ENCODE peak calls at places on chromosomes 12 and 14, in six cellular contexts. One of them, this sample, is unnamed. For H3K27me3, the result is how much of the 10 kb centered on the place peaks cover.

GRCh38 chr12:101277443-101277842 is 2.5 kb upstream of the UTP20 start:
- DNase-seq in mammary epithelial cell: no peak
- DNase-seq in ovary: no peak
- DNase-seq in CD8-positive, alpha-beta T cell: no peak
- DNase-seq in astrocyte: no peak
- DNase-seq in IMR-90: no peak
- DNase-seq in this sample: no peak

GRCh38 chr12:46985816-46986215 is 93.6 kb upstream of the PCED1B start:
- DNase-seq in mammary epithelial cell: no peak
- DNase-seq in astrocyte: no peak
- DNase-seq in ovary: no peak
- DNase-seq in IMR-90: no peak
- DNase-seq in CD8-positive, alpha-beta T cell: no peak
- DNase-seq in this sample: no peak

GRCh38 chr12:98901189-98901588 is 256.1 kb downstream of the APAF1 start:
- DNase-seq in IMR-90: no peak
- DNase-seq in astrocyte: no peak
- DNase-seq in CD8-positive, alpha-beta T cell: no peak
- DNase-seq in ovary: no peak
- DNase-seq in mammary epithelial cell: no peak
- DNase-seq in this sample: no peak

GRCh38 chr12:113062502-113063395 is 6.2 kb downstream of the DTX1 start:
- DNase-seq in ovary: no peak
- DNase-seq in mammary epithelial cell: no peak
- DNase-seq in astrocyte: no peak
- DNase-seq in CD8-positive, alpha-beta T cell: no peak
- DNase-seq in IMR-90: no peak
- DNase-seq in this sample: no peak

GRCh38 chr12:10214131-10214876 is 1.6 kb downstream of the GABARAPL1 start:
- DNase-seq in astrocyte: peak
- DNase-seq in IMR-90: peak
- DNase-seq in CD8-positive, alpha-beta T cell: no peak
- DNase-seq in mammary epithelial cell: peak
- DNase-seq in ovary: no peak
- DNase-seq in this sample: no peak

GRCh38 chr12:42474391-42474790 is 115.2 kb downstream of the PRICKLE1 start:
- DNase-seq in CD8-positive, alpha-beta T cell: no peak
- DNase-seq in ovary: no peak
- DNase-seq in mammary epithelial cell: peak
- DNase-seq in IMR-90: peak
- DNase-seq in astrocyte: peak
- DNase-seq in this sample: no peak

GRCh38 chr12:5587701-5588100 is 155.8 kb downstream of the NTF3 start:
- DNase-seq in mammary epithelial cell: no peak
- DNase-seq in CD8-positive, alpha-beta T cell: no peak
- DNase-seq in ovary: no peak
- DNase-seq in IMR-90: no peak
- DNase-seq in astrocyte: no peak
- DNase-seq in this sample: no peak

GRCh38 chr12:79555006-79555925 is 135.5 kb downstream of the PAWR start:
- DNase-seq in ovary: no peak
- DNase-seq in mammary epithelial cell: peak
- DNase-seq in IMR-90: peak
- DNase-seq in CD8-positive, alpha-beta T cell: no peak
- DNase-seq in astrocyte: peak
- DNase-seq in this sample: no peak

GRCh38 chr12:49089831-49090773 is 4.5 kb downstream of the DHH start:
- DNase-seq in astrocyte: peak
- DNase-seq in CD8-positive, alpha-beta T cell: no peak
- DNase-seq in IMR-90: peak
- DNase-seq in mammary epithelial cell: peak
- DNase-seq in ovary: no peak
- DNase-seq in this sample: no peak
- H3K27me3 ChIP-seq in astrocyte: half or more
- H3K27me3 ChIP-seq in CD8-positive, alpha-beta T cell: half or more
- H3K27me3 ChIP-seq in IMR-90: under half
- H3K27me3 ChIP-seq in mammary epithelial cell: under half
- H3K27me3 ChIP-seq in ovary: under half
- H3K27me3 ChIP-seq in this sample: under half

DNA sequence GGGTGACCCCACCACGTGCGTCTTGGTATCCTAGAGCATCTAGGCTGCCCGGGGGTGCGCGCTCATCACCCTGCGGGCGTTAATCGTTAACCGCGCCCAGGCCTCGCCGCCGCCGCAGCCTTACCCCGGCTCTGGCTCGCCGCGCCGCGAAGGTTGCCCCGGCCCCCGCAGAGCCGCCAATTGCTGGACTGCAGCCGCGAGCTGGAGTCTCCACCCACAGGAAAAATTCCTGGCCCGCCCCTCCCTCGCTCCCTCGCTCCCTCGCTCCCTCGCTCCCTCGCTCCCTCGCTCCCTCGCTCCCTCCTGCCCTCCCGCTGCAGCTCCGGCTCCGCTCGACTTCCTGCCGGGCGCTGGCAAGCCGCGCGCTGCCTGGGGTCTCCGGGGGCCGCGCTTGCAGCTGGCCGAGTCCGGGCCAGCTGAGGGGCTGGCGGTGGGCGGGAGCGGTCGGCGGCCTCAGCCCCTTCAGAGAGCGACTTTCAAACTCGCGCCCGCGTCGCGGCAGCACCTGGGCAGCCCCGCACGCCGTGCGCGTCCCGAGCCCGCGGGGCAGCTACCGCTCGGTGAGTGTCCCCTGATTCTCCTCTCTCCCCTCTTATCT is at the start of gene PLEKHG3:
- DNase-seq in CD8-positive, alpha-beta T cell: no peak
- DNase-seq in IMR-90: peak
- DNase-seq in mammary epithelial cell: peak
- DNase-seq in astrocyte: peak
- DNase-seq in ovary: peak
- DNase-seq in this sample: no peak
- H3K27ac ChIP-seq in CD8-positive, alpha-beta T cell: no peak
- H3K27ac ChIP-seq in IMR-90: peak
- H3K27ac ChIP-seq in mammary epithelial cell: peak
- H3K27ac ChIP-seq in astrocyte: peak
- H3K27ac ChIP-seq in ovary: peak
- H3K27ac ChIP-seq in this sample: no peak

GRCh38 chr14:75431011-75431410 is 3.2 kb downstream of the JDP2 start:
- DNase-seq in CD8-positive, alpha-beta T cell: no peak
- DNase-seq in ovary: no peak
- DNase-seq in astrocyte: no peak
- DNase-seq in IMR-90: no peak
- DNase-seq in mammary epithelial cell: no peak
- DNase-seq in this sample: no peak

GRCh38 chr14:75428230-75429104 is 645 bp downstream of the JDP2 start:
- DNase-seq in CD8-positive, alpha-beta T cell: no peak
- DNase-seq in ovary: peak
- DNase-seq in IMR-90: no peak
- DNase-seq in mammary epithelial cell: peak
- DNase-seq in astrocyte: no peak
- DNase-seq in this sample: peak

GRCh38 chr14:75430526-75430925 is 2.7 kb downstream of the JDP2 start:
- DNase-seq in mammary epithelial cell: no peak
- DNase-seq in IMR-90: peak
- DNase-seq in astrocyte: peak
- DNase-seq in CD8-positive, alpha-beta T cell: no peak
- DNase-seq in ovary: peak
- DNase-seq in this sample: no peak

GRCh38 chr14:75429562-75429961 is 1.7 kb downstream of the JDP2 start:
- DNase-seq in CD8-positive, alpha-beta T cell: no peak
- DNase-seq in IMR-90: no peak
- DNase-seq in astrocyte: no peak
- DNase-seq in ovary: no peak
- DNase-seq in mammary epithelial cell: no peak
- DNase-seq in this sample: no peak

DNA sequence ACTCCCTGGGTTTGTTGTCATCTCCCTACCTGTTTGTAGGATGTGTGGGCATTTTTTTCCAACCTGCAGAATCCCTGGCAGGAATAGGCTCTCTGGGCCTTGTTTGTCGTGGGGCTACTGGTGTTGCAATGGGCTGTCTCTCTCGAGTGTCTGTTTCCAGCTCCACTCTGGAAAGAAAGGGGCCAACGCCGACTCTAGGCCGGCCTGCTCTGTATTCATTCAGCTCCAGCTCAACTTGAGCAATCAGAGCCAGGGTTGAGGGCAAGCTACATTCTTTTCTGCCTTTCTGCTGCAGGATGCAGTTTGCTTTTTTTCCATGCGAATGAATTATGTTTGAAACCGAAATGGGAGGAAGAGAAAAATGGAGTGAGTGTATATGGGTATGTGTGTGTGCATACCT is 2.3 kb downstream of the JDP2 start:
- DNase-seq in CD8-positive, alpha-beta T cell: no peak
- DNase-seq in astrocyte: no peak
- DNase-seq in IMR-90: peak
- DNase-seq in ovary: no peak
- DNase-seq in mammary epithelial cell: no peak
- DNase-seq in this sample: no peak
- H3K4me3 ChIP-seq in CD8-positive, alpha-beta T cell: no peak
- H3K4me3 ChIP-seq in astrocyte: no peak
- H3K4me3 ChIP-seq in IMR-90: peak
- H3K4me3 ChIP-seq in ovary: no peak
- H3K4me3 ChIP-seq in mammary epithelial cell: no peak
- H3K4me3 ChIP-seq in this sample: no peak

GRCh38 chr12:19964549-19964948 is 403.8 kb upstream of the PDE3A start:
- DNase-seq in IMR-90: no peak
- DNase-seq in astrocyte: peak
- DNase-seq in mammary epithelial cell: no peak
- DNase-seq in ovary: no peak
- DNase-seq in CD8-positive, alpha-beta T cell: no peak
- DNase-seq in this sample: no peak
- H3K27me3 ChIP-seq in IMR-90: under half
- H3K27me3 ChIP-seq in astrocyte: under half
- H3K27me3 ChIP-seq in mammary epithelial cell: under half
- H3K27me3 ChIP-seq in ovary: under half
- H3K27me3 ChIP-seq in CD8-positive, alpha-beta T cell: under half
- H3K27me3 ChIP-seq in this sample: under half

DNA sequence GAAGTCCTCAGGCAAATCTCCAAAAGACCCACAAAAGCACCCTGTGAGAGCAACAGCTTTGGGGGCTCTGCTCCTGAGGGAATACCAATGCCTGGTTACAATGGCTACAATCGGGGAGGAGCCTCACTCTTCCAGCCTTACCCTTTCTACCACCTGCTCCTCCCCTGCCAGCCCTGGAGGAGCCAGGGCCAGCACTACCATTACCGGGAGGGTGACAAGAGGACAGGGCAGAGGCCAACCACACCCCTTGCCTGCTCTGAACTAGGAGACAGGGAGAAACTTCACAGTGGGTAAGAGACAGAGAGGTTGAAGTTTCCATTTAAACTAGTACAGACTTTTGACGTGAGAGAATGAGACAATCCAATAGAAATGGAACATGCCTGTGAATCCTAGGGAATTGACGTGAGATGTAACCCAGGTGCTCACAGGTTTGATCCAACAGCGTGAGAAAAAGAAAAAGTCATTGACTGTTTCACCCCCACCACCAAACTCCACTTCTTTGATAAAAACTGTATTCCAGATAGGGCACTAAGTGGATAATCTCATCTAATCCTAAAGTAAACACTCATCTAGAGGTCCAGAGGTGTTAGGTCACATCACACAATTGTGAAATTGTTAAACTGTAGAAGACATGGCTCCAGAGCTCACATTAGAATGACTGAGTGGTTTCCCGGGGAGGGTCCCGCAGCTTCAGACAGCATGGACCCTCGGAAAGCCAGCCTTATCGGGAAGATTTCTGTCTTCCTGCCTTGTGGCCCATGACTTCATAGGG is 8.4 kb upstream of the TC2N start:
- DNase-seq in mammary epithelial cell: no peak
- DNase-seq in IMR-90: no peak
- DNase-seq in astrocyte: no peak
- DNase-seq in CD8-positive, alpha-beta T cell: no peak
- DNase-seq in ovary: no peak
- DNase-seq in this sample: no peak
- H3K27ac ChIP-seq in mammary epithelial cell: no peak
- H3K27ac ChIP-seq in IMR-90: no peak
- H3K27ac ChIP-seq in astrocyte: no peak
- H3K27ac ChIP-seq in CD8-positive, alpha-beta T cell: no peak
- H3K27ac ChIP-seq in ovary: no peak
- H3K27ac ChIP-seq in this sample: peak

GRCh38 chr12:92968201-92968813 is 39.2 kb upstream of the EEA1 start:
- DNase-seq in astrocyte: no peak
- DNase-seq in IMR-90: peak
- DNase-seq in CD8-positive, alpha-beta T cell: no peak
- DNase-seq in ovary: no peak
- DNase-seq in mammary epithelial cell: no peak
- DNase-seq in this sample: no peak

GRCh38 chr12:92977326-92977725 is 48.2 kb upstream of the EEA1 start:
- DNase-seq in IMR-90: no peak
- DNase-seq in ovary: no peak
- DNase-seq in mammary epithelial cell: peak
- DNase-seq in astrocyte: no peak
- DNase-seq in CD8-positive, alpha-beta T cell: no peak
- DNase-seq in this sample: peak

GRCh38 chr12:92973614-92974013 is 44.5 kb upstream of the EEA1 start:
- DNase-seq in IMR-90: peak
- DNase-seq in CD8-positive, alpha-beta T cell: no peak
- DNase-seq in ovary: no peak
- DNase-seq in mammary epithelial cell: peak
- DNase-seq in astrocyte: peak
- DNase-seq in this sample: no peak

GRCh38 chr12:92974759-92975158 is 45.7 kb upstream of the EEA1 start:
- DNase-seq in astrocyte: no peak
- DNase-seq in IMR-90: no peak
- DNase-seq in ovary: no peak
- DNase-seq in mammary epithelial cell: no peak
- DNase-seq in CD8-positive, alpha-beta T cell: no peak
- DNase-seq in this sample: no peak

DNA sequence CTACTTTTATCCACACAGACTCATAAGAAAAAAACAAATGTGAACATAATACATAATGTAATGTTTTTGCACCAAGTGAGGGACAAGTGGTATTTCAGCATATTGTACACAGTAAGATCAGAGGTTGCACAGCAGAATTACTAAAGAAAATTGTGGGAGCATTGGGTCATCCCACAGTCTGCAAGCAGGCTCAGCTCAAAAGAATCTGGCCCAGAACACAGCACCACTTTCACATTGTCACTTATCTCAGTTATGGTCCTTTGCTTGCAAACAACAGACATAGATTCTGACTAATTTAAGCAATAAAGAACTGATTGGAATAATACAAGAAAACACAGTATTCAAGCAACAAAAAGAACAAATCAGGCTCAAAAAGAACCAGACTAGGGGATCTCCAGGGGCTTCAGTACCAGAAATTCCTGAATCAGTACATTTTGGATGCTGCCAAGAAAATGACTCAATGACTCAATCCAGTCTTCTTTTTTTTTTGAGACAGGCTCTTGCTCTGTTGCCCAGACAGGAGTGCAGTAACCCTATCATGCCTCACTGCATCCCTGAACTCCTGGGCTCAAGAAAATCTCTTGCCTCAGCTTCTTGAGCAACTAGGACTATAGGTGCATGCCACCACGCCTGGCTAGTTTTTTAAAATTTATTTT is 42.9 kb upstream of the EEA1 start:
- DNase-seq in ovary: no peak
- DNase-seq in mammary epithelial cell: peak
- DNase-seq in astrocyte: peak
- DNase-seq in IMR-90: peak
- DNase-seq in CD8-positive, alpha-beta T cell: no peak
- DNase-seq in this sample: no peak
- H3K4me3 ChIP-seq in ovary: no peak
- H3K4me3 ChIP-seq in mammary epithelial cell: no peak
- H3K4me3 ChIP-seq in astrocyte: no peak
- H3K4me3 ChIP-seq in IMR-90: no peak
- H3K4me3 ChIP-seq in CD8-positive, alpha-beta T cell: no peak
- H3K4me3 ChIP-seq in this sample: no peak

GRCh38 chr14:50605776-50606175 is 45.8 kb downstream of the ATL1 start:
- DNase-seq in CD8-positive, alpha-beta T cell: no peak
- DNase-seq in mammary epithelial cell: no peak
- DNase-seq in ovary: no peak
- DNase-seq in IMR-90: peak
- DNase-seq in astrocyte: peak
- DNase-seq in this sample: no peak
- H3K27me3 ChIP-seq in CD8-positive, alpha-beta T cell: under half
- H3K27me3 ChIP-seq in mammary epithelial cell: under half
- H3K27me3 ChIP-seq in ovary: under half
- H3K27me3 ChIP-seq in IMR-90: under half
- H3K27me3 ChIP-seq in astrocyte: under half
- H3K27me3 ChIP-seq in this sample: under half